ENCODE peak calls at places on chromosomes 6 and 20, in five cellular contexts. P is activated CD8-positive, alpha-beta memory T cell treated with anti-CD3 and anti-CD28 coated beads for 24 hours; O is naive B cell; V is astrocyte of the cerebellum; K is ovary. Q is an unnamed sample.

GRCh38 chr6:1131285-1132079 is 180.4 kb upstream of the FOXQ1 start:
- DNase-seq in P (no peak), O (no peak), V (peak), K (no peak), Q (no peak)

GRCh38 chr20:44714701-44715494 is at the start of gene CCN5:
- DNase-seq in P (no peak), O (no peak), V (peak), K (peak), Q (no peak)

GRCh38 chr6:167839755-167840154 is 13.0 kb downstream of the AFDN start:
- DNase-seq in P (no peak), O (no peak), V (no peak), K (no peak), Q (no peak)

GRCh38 chr20:10675456-10675848 is 1.7 kb upstream of the JAG1 start:
- DNase-seq in P (no peak), O (no peak), V (no peak), K (no peak), Q (no peak)

GRCh38 chr6:154249499-154250298 is 106.9 kb downstream of the IPCEF1 start:
- DNase-seq in P (no peak), O (peak), V (no peak), K (no peak), Q (no peak)

GRCh38 chr6:31677955-31678354 is 2.9 kb downstream of the LY6G5C start:
- DNase-seq in P (no peak), O (no peak), V (no peak), K (no peak), Q (no peak)

GRCh38 chr6:162177733-162178132 is 549.8 kb downstream of the PRKN start:
- DNase-seq in P (no peak), O (no peak), V (peak), K (no peak), Q (no peak)

GRCh38 chr6:52904562-52905279 is 4.8 kb downstream of the GSTA3 start:
- DNase-seq in P (no peak), O (no peak), V (no peak), K (no peak), Q (no peak)

GRCh38 chr6:131182991-131183425 is 47.7 kb downstream of the AKAP7 start:
- DNase-seq in P (no peak), O (peak), V (peak), K (no peak), Q (peak)

GRCh38 chr20:21391495-21392298 is 5.6 kb downstream of the NKX2-4 start:
- DNase-seq in P (no peak), O (no peak), V (no peak), K (no peak), Q (no peak)

GRCh38 chr20:41482647-41483552 is 116.3 kb upstream of the EMILIN3 start:
- DNase-seq in P (no peak), O (no peak), V (peak), K (no peak), Q (no peak)

GRCh38 chr20:32886652-32887051 is 27.9 kb downstream of the EFCAB8 start:
- DNase-seq in P (no peak), O (no peak), V (no peak), K (no peak), Q (no peak)

GRCh38 chr6:106149472-106150069 is 63.4 kb downstream of the PRDM1 start:
- DNase-seq in P (no peak), O (no peak), V (no peak), K (no peak), Q (no peak)

GRCh38 chr6:42819803-42820508 is 38.1 kb downstream of the BICRAL start:
- DNase-seq in P (no peak), O (peak), V (no peak), K (no peak), Q (no peak)

GRCh38 chr20:32823737-32824588 is 4.2 kb downstream of the MAPRE1 start:
- DNase-seq in P (no peak), O (no peak), V (no peak), K (no peak), Q (no peak)

GRCh38 chr6:97294451-97294850 is 11.4 kb upstream of the MMS22L start:
- DNase-seq in P (no peak), O (no peak), V (peak), K (no peak), Q (no peak)

GRCh38 chr20:21100590-21101452 is 5.3 kb downstream of the LINC00237 start:
- DNase-seq in P (peak), O (peak), V (no peak), K (no peak), Q (peak)